ENCODE peak calls at places on chromosome 1, in ten cellular contexts. G is cardiac fibroblast; P is CD8-positive, alpha-beta T cell; T is fibroblast of lung; W is heart left ventricle; C is lower leg skin; Q is A549; K is mesothelial cell of epicardium; B is heart right ventricle; N is left ventricle myocardium inferior. U is an unnamed sample.

GRCh38 chr1:46606255-46606965 is 2.3 kb upstream of the MKNK1 start:
- DNase-seq in T (no peak), N (no peak), P (no peak), Q (no peak), K (no peak), B (no peak), W (no peak), G (no peak), C (no peak), U (no peak)

GRCh38 chr1:51000160-51000559 is 30.1 kb downstream of the CDKN2C start:
- DNase-seq in G (no peak), P (no peak), W (no peak), K (no peak), B (no peak), T (no peak), Q (no peak), N (no peak), C (no peak), U (no peak)

GRCh38 chr1:222815367-222815765 is 527 bp downstream of the DISP1 start:
- DNase-seq in K (no peak), T (no peak), P (peak; percentile 56), N (no peak), Q (peak; percentile 60), C (no peak), W (no peak), G (no peak), B (no peak), U (no peak)

GRCh38 chr1:18580676-18581419 is 49.8 kb upstream of the PAX7 start:
- DNase-seq in Q (no peak), B (no peak), G (no peak), T (no peak), K (no peak), P (no peak), C (no peak), N (no peak), W (no peak), U (no peak)

GRCh38 chr1:226110249-226111108 is 48.0 kb downstream of the H3-3A start:
- DNase-seq in C (peak; percentile 92), T (peak; percentile 64), P (peak; percentile 56), B (peak; percentile 86), G (peak; percentile 87), Q (peak; percentile 58), N (peak; percentile 75), K (peak; percentile 69), W (peak; percentile 88), U (peak; percentile 61)

GRCh38 chr1:100400332-100400933 is 48.1 kb downstream of the CDC14A start:
- DNase-seq in C (no peak), B (peak; percentile 52), K (no peak), Q (no peak), P (peak; percentile 66), T (no peak), W (no peak), N (peak; percentile 38), G (peak; percentile 40), U (peak; percentile 46)

GRCh38 chr1:216670118-216670870 is 52.9 kb downstream of the ESRRG start:
- DNase-seq in B (no peak), Q (peak; percentile 1), C (no peak), N (no peak), W (no peak), P (no peak), T (peak; percentile 77), G (peak; percentile 2), K (no peak), U (no peak)

GRCh38 chr1:42844592-42845140 is 1.7 kb upstream of the ZNF691 start:
- DNase-seq in K (no peak), T (no peak), Q (no peak), B (no peak), N (no peak), P (no peak), W (no peak), G (no peak), C (no peak), U (no peak)

GRCh38 chr1:54870869-54871268 is 16.1 kb downstream of the DHCR24 start:
- DNase-seq in G (no peak), C (no peak), N (no peak), K (no peak), B (no peak), T (no peak), W (no peak), P (no peak), Q (no peak), U (no peak)

GRCh38 chr1:63883494-63884235 is 109.8 kb downstream of the ROR1 start:
- DNase-seq in B (no peak), W (no peak), C (no peak), N (no peak), Q (no peak), G (no peak), P (no peak), K (no peak), T (no peak), U (no peak)

GRCh38 chr1:157198619-157199420 is 60.6 kb upstream of the ETV3 start:
- DNase-seq in W (no peak), B (no peak), G (no peak), C (no peak), T (no peak), N (no peak), K (no peak), Q (no peak), P (no peak), U (no peak)

GRCh38 chr1:167663002-167663772 is 33.2 kb downstream of the RCSD1 start:
- DNase-seq in C (no peak), G (peak; percentile 18), Q (peak; percentile 57), B (peak; percentile 42), P (no peak), W (no peak), N (peak; percentile 62), T (peak; percentile 62), K (no peak), U (no peak)

GRCh38 chr1:208235983-208236761 is 8.0 kb downstream of the PLXNA2 start:
- DNase-seq in W (no peak), K (no peak), T (peak; percentile 88), C (no peak), B (peak; percentile 67), P (no peak), Q (no peak), N (peak; percentile 58), G (peak; percentile 88), U (peak; percentile 31)

GRCh38 chr1:221478050-221478949 is 263.6 kb downstream of the DUSP10 start:
- DNase-seq in Q (peak; percentile 34), C (peak; percentile 86), K (peak; percentile 48), G (peak; percentile 90), W (peak; percentile 60), T (peak; percentile 87), N (peak; percentile 48), B (peak; percentile 18), P (peak; percentile 62), U (peak; percentile 22)
- TF ChIP-seq CTCF in Q (peak; percentile 89), C (no peak), K (no peak), G (peak; percentile 94), W (peak; percentile 55), T (peak; percentile 88), N (peak; percentile 69), B (no peak), P (peak; percentile 29), U (no peak)

GRCh38 chr1:28682840-28683239 is 14.3 kb downstream of the GMEB1 start:
- DNase-seq in Q (no peak), W (no peak), T (no peak), P (no peak), C (no peak), G (no peak), N (no peak), K (no peak), B (no peak), U (no peak)
- TF ChIP-seq CTCF in Q (no peak), W (no peak), T (no peak), P (no peak), C (no peak), G (no peak), N (no peak), K (no peak), B (no peak), U (no peak)

GRCh38 chr1:145730900-145731299 is 11.6 kb downstream of the CD160 start:
- DNase-seq in K (no peak), C (no peak), Q (no peak), B (no peak), W (no peak), G (no peak), P (no peak), N (no peak), T (no peak), U (no peak)
- TF ChIP-seq CTCF in K (no peak), C (no peak), Q (no peak), B (peak; percentile 7), W (no peak), G (no peak), P (no peak), N (no peak), T (no peak), U (no peak)

DNA sequence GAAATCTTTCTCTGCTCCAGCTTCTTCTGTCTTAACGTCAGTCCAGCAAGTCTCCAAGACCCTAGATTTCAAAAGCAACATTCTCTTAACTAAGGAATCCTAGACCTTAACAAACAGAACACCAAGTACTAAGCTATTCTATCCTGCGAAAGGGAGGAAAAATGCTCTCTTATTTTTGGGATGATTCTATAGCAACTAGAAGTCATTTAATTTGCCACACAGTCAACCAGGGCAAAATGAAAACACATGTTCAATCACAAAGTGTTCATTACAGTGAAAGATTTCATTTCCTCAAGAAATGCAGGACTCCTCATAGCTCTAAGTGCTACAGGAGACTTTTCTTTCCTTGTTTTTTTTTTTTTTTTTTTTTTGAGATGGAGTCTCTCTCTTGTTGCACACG is 36.2 kb upstream of the DOCK7 start:
- DNase-seq in T (no peak), Q (no peak), G (no peak), N (no peak), B (no peak), W (no peak), C (no peak), K (no peak), P (no peak), U (no peak)
- TF ChIP-seq CTCF in T (no peak), Q (no peak), G (no peak), N (no peak), B (no peak), W (no peak), C (no peak), K (no peak), P (no peak), U (no peak)

GRCh38 chr1:11907275-11908138 is 18.7 kb downstream of the KIAA2013 start:
- DNase-seq in T (peak; percentile 97), B (peak; percentile 91), N (peak; percentile 89), K (peak; percentile 92), C (peak; percentile 99), P (peak; percentile 83), Q (peak; percentile 79), G (peak; percentile 97), W (peak; percentile 94), U (peak; percentile 89)
- TF ChIP-seq CTCF in T (peak; percentile 59), B (peak; percentile 76), N (peak; percentile 87), K (peak; percentile 75), C (peak; percentile 59), P (peak; percentile 65), Q (peak; percentile 13), G (peak; percentile 80), W (peak; percentile 99), U (peak; percentile 63)

DNA sequence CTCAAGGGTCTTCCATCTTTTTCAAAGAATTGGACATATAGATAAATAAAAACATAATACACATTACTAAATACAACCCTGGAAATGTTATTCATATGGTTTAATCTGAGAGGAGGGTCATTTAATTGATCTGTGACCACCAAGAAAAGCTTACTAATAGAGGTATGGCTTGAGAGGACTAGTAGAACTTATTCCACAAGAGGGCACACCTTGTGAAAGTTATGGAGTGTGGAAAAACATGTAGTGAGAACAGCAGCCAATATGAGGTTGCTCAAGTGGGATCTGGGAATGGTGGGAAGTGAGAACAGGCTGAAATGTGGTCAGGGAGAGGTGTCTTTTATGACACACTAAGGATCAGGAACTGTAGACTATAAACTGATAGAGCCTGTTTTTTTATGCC is 973.5 kb upstream of the B3GALT2 start:
- DNase-seq in T (peak; percentile 13), P (no peak), N (no peak), G (no peak), K (no peak), C (no peak), W (no peak), Q (no peak), B (no peak), U (no peak)
- TF ChIP-seq CTCF in T (no peak), P (no peak), N (peak; percentile 18), G (no peak), K (no peak), C (no peak), W (no peak), Q (no peak), B (no peak), U (no peak)